ENCODE peak calls at places on chromosome X, in five cellular contexts. V is Panc1, J is Karpas-422, Q is A549, T is ovary. K is an unnamed sample.
A peak's percentile ranks its signal among the peaks of the same experiment; 100 is the strongest.

GRCh38 chrX:68416592-68416991 is 16.7 kb downstream of the OPHN1 start:
- DNase-seq in V (no peak), J (no peak), Q (no peak), T (no peak), K (no peak)

GRCh38 chrX:132676102-132676501 is 187.3 kb upstream of the MBNL3 start:
- DNase-seq in V (no peak), J (no peak), Q (no peak), T (no peak), K (no peak)

GRCh38 chrX:72100824-72101351 is 30.8 kb downstream of the RTL5 start:
- DNase-seq in V (no peak), J (no peak), Q (no peak), T (no peak), K (no peak)

GRCh38 chrX:130024127-130024526 is 41.7 kb downstream of the BCORL1 start:
- DNase-seq in V (no peak), J (peak; percentile 94), Q (peak; percentile 40), T (peak; percentile 59), K (peak; percentile 51)

GRCh38 chrX:96432647-96433046 is 252.0 kb upstream of the DIAPH2 start:
- DNase-seq in V (no peak), J (no peak), Q (no peak), T (no peak), K (no peak)

GRCh38 chrX:156001667-156002021 is 4.1 kb downstream of the IL9R start:
- DNase-seq in V (no peak), J (no peak), Q (no peak), T (no peak), K (no peak)

GRCh38 chrX:434946-435345 is 48.2 kb upstream of the PPP2R3B start:
- DNase-seq in V (no peak), J (no peak), Q (no peak), T (no peak), K (no peak)

GRCh38 chrX:79161655-79162054 is 17.2 kb downstream of the GPR174 start:
- DNase-seq in V (no peak), J (no peak), Q (no peak), T (no peak), K (no peak)

GRCh38 chrX:153827903-153828302 is 2.4 kb downstream of the PDZD4 start:
- DNase-seq in V (no peak), J (no peak), Q (no peak), T (no peak), K (no peak)

GRCh38 chrX:120456973-120457372 is 12.1 kb downstream of the LAMP2 start:
- DNase-seq in V (no peak), J (peak; percentile 74), Q (no peak), T (no peak), K (no peak)

GRCh38 chrX:56811599-56811998 is 82.6 kb downstream of the NBDY start:
- DNase-seq in V (no peak), J (no peak), Q (no peak), T (no peak), K (no peak)

GRCh38 chrX:115690554-115691216 is 129.7 kb downstream of the PLS3 start:
- DNase-seq in V (peak; percentile 63), J (peak; percentile 86), Q (peak; percentile 49), T (no peak), K (peak; percentile 41)

GRCh38 chrX:110006161-110006560 is 3.2 kb downstream of the TMEM164 start:
- DNase-seq in V (no peak), J (no peak), Q (no peak), T (no peak), K (no peak)

GRCh38 chrX:56107320-56107719 is 124.8 kb upstream of the KLF8 start:
- DNase-seq in V (no peak), J (no peak), Q (no peak), T (no peak), K (no peak)

GRCh38 chrX:9825129-9825865 is 39.1 kb downstream of the SHROOM2 start:
- DNase-seq in V (no peak), J (no peak), Q (no peak), T (no peak), K (no peak)

GRCh38 chrX:105696870-105697269 is 125.5 kb upstream of the NRK start:
- DNase-seq in V (no peak), J (no peak), Q (no peak), T (no peak), K (no peak)

GRCh38 chrX:68286076-68286475 is 147.2 kb downstream of the OPHN1 start:
- DNase-seq in V (no peak), J (no peak), Q (no peak), T (no peak), K (no peak)

GRCh38 chrX:115318139-115318538 is 28.6 kb downstream of the LUZP4 start:
- DNase-seq in V (no peak), J (no peak), Q (no peak), T (no peak), K (no peak)

GRCh38 chrX:11196476-11196875 is 85.3 kb downstream of the HCCS start:
- DNase-seq in V (no peak), J (no peak), Q (no peak), T (no peak), K (no peak)

GRCh38 chrX:115560211-115560977 is 580 bp upstream of the PLS3 start:
- DNase-seq in V (peak; percentile 87), J (no peak), Q (peak; percentile 60), T (no peak), K (peak; percentile 20)

GRCh38 chrX:54540289-54540688 is 10.3 kb downstream of the GNL3L start:
- DNase-seq in V (peak; percentile 7), J (no peak), Q (no peak), T (no peak), K (no peak)

GRCh38 chrX:71320126-71320525 is 18.6 kb downstream of the ITGB1BP2 start:
- DNase-seq in V (no peak), J (no peak), Q (no peak), T (no peak), K (no peak)

GRCh38 chrX:134679226-134679625 is 21.0 kb upstream of the PLAC1 start:
- DNase-seq in V (no peak), J (no peak), Q (no peak), T (no peak), K (no peak)

GRCh38 chrX:154986826-154987575 is 35.5 kb downstream of the F8 start:
- DNase-seq in V (no peak), J (peak; percentile 45), Q (no peak), T (no peak), K (no peak)

GRCh38 chrX:107753186-107753585 is 22.4 kb downstream of the TSC22D3 start:
- DNase-seq in V (no peak), J (no peak), Q (no peak), T (no peak), K (no peak)
- H3K27ac ChIP-seq in V (no peak overlapping the region), J (no peak overlapping the region), Q (no peak overlapping the region), T (no peak overlapping the region), K (no peak overlapping the region)

GRCh38 chrX:48466696-48467095 is 3.4 kb downstream of the SLC38A5 start:
- DNase-seq in V (no peak), J (peak; percentile 44), Q (no peak), T (no peak), K (peak; percentile 70)

GRCh38 chrX:48467331-48467761 is 2.7 kb downstream of the SLC38A5 start:
- DNase-seq in V (no peak), J (peak; percentile 14), Q (no peak), T (peak; percentile 53), K (no peak)

GRCh38 chrX:48470110-48470832 is at the start of gene SLC38A5:
- DNase-seq in V (no peak), J (peak; percentile 33), Q (no peak), T (no peak), K (no peak)

GRCh38 chrX:48468693-48469691 is 1.1 kb downstream of the SLC38A5 start:
- DNase-seq in V (no peak), J (no peak), Q (no peak), T (no peak), K (no peak)

DNA sequence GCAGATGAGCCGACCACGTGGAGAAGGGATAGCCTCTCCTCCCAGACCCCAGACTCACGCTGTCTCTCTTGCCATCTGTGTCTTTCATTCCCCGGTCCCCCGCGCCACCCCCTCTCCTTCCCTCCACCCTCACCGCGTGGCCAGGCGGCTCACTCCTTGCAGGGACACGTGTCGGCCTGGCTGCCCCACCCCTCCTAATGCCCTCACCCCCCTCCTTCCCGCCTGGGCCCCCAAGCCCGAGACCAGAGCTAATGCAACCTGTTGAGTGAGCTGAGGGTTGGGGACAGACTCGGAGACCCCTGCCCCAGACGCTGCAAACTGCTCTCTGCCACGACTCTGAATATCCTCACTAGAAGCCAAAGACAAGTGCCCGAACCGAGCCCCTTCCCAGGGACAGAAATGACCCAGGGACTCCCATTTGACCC is 1.8 kb downstream of the SLC38A5 start:
- DNase-seq in V (no peak), J (no peak), Q (no peak), T (no peak), K (peak; percentile 66)
- H3K4me3 ChIP-seq in V (no peak overlapping the region), J (no peak overlapping the region), Q (no peak overlapping the region), T (peak overlapping the region; percentile 24), K (no peak overlapping the region)

DNA sequence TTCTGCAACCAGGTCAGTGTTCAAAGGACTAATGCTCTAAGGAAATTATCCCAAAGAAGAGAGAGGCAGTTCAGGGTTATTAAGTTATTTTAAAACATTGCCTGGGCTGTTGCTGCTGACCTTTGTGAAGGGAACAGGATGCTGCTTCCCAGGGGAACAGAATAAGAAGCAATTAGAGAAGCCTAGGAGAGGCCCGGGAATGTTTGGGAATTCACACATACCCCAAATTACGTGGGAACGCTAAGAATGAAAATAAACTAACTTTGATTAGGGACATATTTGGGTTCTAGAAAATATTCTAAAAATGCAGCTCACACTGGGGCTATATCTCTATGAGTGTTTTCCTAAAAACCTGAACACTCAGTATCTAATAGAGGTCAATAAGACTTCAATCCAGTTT is 243.1 kb upstream of the FTHL17 start:
- DNase-seq in V (no peak), J (no peak), Q (no peak), T (no peak), K (no peak)
- H3K27ac ChIP-seq in V (no peak overlapping the region), J (no peak overlapping the region), Q (no peak overlapping the region), T (no peak overlapping the region), K (no peak overlapping the region)

GRCh38 chrX:46757593-46757992 is 1.3 kb downstream of the SLC9A7 start:
- DNase-seq in V (no peak), J (no peak), Q (no peak), T (no peak), K (no peak)
- H3K4me3 ChIP-seq in V (peak overlapping the region; percentile 65), J (no peak overlapping the region), Q (peak overlapping the region; percentile 89), T (no peak overlapping the region), K (no peak overlapping the region)

GRCh38 chrX:100643212-100643611 is 787 bp upstream of the SRPX2 start:
- DNase-seq in V (no peak), J (no peak), Q (no peak), T (no peak), K (no peak)
- H3K27ac ChIP-seq in V (no peak overlapping the region), J (no peak overlapping the region), Q (peak overlapping the region; percentile 61), T (no peak overlapping the region), K (no peak overlapping the region)

DNA sequence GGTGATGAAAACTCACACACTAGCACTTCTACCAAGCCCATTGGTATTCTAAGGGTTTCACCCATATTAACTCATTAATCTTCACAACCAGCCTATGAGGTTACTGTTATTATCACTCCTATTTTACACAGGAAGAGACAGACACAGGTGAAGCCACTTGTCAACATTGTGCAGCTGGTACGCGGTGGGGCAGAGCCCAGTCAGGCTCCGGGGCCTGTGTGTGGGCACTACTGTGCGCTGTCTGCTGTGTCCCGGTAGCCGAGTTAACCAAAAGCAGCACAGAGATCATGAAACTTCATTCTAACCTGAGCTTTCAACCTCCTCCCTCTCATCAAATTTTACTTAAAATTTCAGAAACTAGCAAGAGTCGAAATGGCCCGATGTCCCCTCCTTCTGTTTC is 111.3 kb downstream of the PHKA2 start:
- DNase-seq in V (no peak), J (no peak), Q (no peak), T (no peak), K (no peak)
- H3K4me3 ChIP-seq in V (no peak overlapping the region), J (no peak overlapping the region), Q (no peak overlapping the region), T (no peak overlapping the region), K (no peak overlapping the region)

K was measured in body of pancreas.